ENCODE peak calls at places on chromosomes 12 and 14, in five cellular contexts. D, W, F, G and C are unnamed samples.

GRCh38 chr12:38543151-38543550 is 226.6 kb downstream of the ALG10B start:
- DNase-seq in W (no peak), F (no peak), D (no peak), G (no peak), C (no peak)

GRCh38 chr14:26841361-26841760 is 243.5 kb upstream of the NOVA1 start:
- DNase-seq in G (no peak), D (no peak), F (no peak), W (no peak), C (no peak)

GRCh38 chr12:31265722-31266121 is 60.2 kb downstream of the SINHCAF start:
- DNase-seq in G (no peak), W (no peak), D (no peak), F (no peak), C (no peak)

GRCh38 chr12:53925006-53925405 is 13.6 kb upstream of the HOXC13 start:
- DNase-seq in F (no peak), D (no peak), W (no peak), G (no peak), C (no peak)

GRCh38 chr12:132276720-132277373 is 52.5 kb downstream of the GALNT9 start:
- DNase-seq in D (no peak), W (no peak), G (no peak), F (no peak), C (no peak)

GRCh38 chr14:47619397-47619796 is 56.0 kb downstream of the MDGA2 start:
- DNase-seq in F (no peak), D (no peak), G (no peak), W (no peak), C (no peak)

GRCh38 chr14:22555573-22556011 is 33.4 kb downstream of the DAD1 start:
- DNase-seq in W (peak; percentile 67), F (peak; percentile 52), G (no peak), D (no peak), C (peak; percentile 60)

GRCh38 chr14:73261520-73262426 is 24.5 kb downstream of the PAPLN start:
- DNase-seq in D (no peak), F (no peak), W (no peak), G (no peak), C (no peak)

GRCh38 chr14:28468191-28469151 is 298.1 kb upstream of the FOXG1 start:
- DNase-seq in G (no peak), F (no peak), W (no peak), D (no peak), C (no peak)

GRCh38 chr12:91978143-91978542 is 167.5 kb downstream of the BTG1 start:
- DNase-seq in D (no peak), G (no peak), W (peak; percentile 45), F (peak; percentile 73), C (no peak)

GRCh38 chr14:102979406-102979805 is 56.9 kb downstream of the AMN start:
- DNase-seq in G (no peak), W (no peak), D (no peak), F (no peak), C (no peak)

GRCh38 chr12:57157588-57158173 is 10.3 kb upstream of the LRP1-AS start:
- DNase-seq in D (no peak), G (no peak), F (no peak), W (no peak), C (no peak)

GRCh38 chr12:109876406-109876805 is 3.9 kb downstream of the GLTP start:
- DNase-seq in F (no peak), D (no peak), G (no peak), W (no peak), C (no peak)

GRCh38 chr14:35416108-35416750 is 11.7 kb upstream of the NFKBIA start:
- DNase-seq in D (no peak), F (no peak), G (peak; percentile 22), W (peak; percentile 76), C (peak; percentile 64)

GRCh38 chr12:110684322-110684836 is 4.5 kb downstream of the HVCN1 start:
- DNase-seq in F (peak; percentile 64), G (no peak), D (peak; percentile 9), W (no peak), C (no peak)

GRCh38 chr12:129193263-129193871 is 340.1 kb downstream of the GLT1D1 start:
- DNase-seq in F (no peak), W (no peak), G (no peak), D (no peak), C (no peak)

GRCh38 chr12:31732926-31733548 is 4.2 kb upstream of the AMN1 start:
- DNase-seq in D (no peak), W (no peak), G (no peak), F (peak; percentile 83), C (peak; percentile 21)

GRCh38 chr14:101906645-101907044 is 57.7 kb upstream of the DYNC1H1 start:
- DNase-seq in D (no peak), W (no peak), F (no peak), G (no peak), C (no peak)

GRCh38 chr12:77124767-77125166 is 59.4 kb upstream of the E2F7 start:
- DNase-seq in F (peak; percentile 49), D (no peak), W (no peak), G (no peak), C (no peak)

GRCh38 chr12:46557539-46558373 is 185.2 kb upstream of the SLC38A2 start:
- DNase-seq in W (no peak), F (peak; percentile 59), G (no peak), D (no peak), C (no peak)

GRCh38 chr12:37546901-37547475 is 769.6 kb upstream of the ALG10B start:
- DNase-seq in F (no peak), G (no peak), W (no peak), D (no peak), C (no peak)

GRCh38 chr14:55398679-55399078 is 13.0 kb downstream of the ATG14 start:
- DNase-seq in G (no peak), W (no peak), D (no peak), F (peak; percentile 99), C (no peak)

GRCh38 chr12:32897276-32897615 is 669 bp upstream of the PKP2 start:
- DNase-seq in D (no peak), G (no peak), F (no peak), W (no peak), C (no peak)

GRCh38 chr12:115835445-115835844 is 442.0 kb downstream of the MED13L start:
- DNase-seq in G (no peak), F (no peak), D (no peak), W (no peak), C (no peak)

GRCh38 chr12:89353188-89353822 is 1.0 kb upstream of the DUSP6 start:
- DNase-seq in D (peak; percentile 50), G (peak; percentile 36), W (peak; percentile 19), F (peak; percentile 62), C (peak; percentile 21)

GRCh38 chr12:50765325-50765911 is 1.5 kb downstream of the ATF1 start:
- DNase-seq in G (peak; percentile 16), D (peak; percentile 70), F (peak; percentile 56), W (peak; percentile 12), C (peak; percentile 8)

GRCh38 chr12:130680451-130680990 is 35.6 kb downstream of the RIMBP2 start:
- DNase-seq in D (no peak), F (no peak), W (no peak), G (no peak), C (no peak)

GRCh38 chr12:82517808-82518207 is 159.5 kb downstream of the METTL25 start:
- DNase-seq in G (no peak), W (no peak), F (no peak), D (no peak), C (no peak)

GRCh38 chr14:32559048-32559447 is 229.9 kb downstream of the AKAP6 start:
- DNase-seq in W (no peak), D (no peak), F (peak; percentile 19), G (no peak), C (no peak)